ENCODE peak calls at places on chromosomes 4 and X, in six cellular contexts. E, K, B, S, Z and Y are unnamed samples.

GRCh38 chrX:425056-425455 is 38.3 kb upstream of the PPP2R3B start:
- DNase-seq in B (no peak), Z (no peak), E (no peak), K (no peak), S (no peak), Y (no peak)

GRCh38 chr4:76306882-76307669 is 543 bp downstream of the STBD1 start:
- DNase-seq in S (peak), B (peak), Z (peak), K (no peak), E (peak), Y (peak)

GRCh38 chrX:153381684-153382532 is 19.2 kb downstream of the PNMA6E start:
- DNase-seq in E (no peak), B (peak), K (no peak), S (peak), Z (no peak), Y (peak)

GRCh38 chr4:28822163-28822562 is 1898.0 kb upstream of the PCDH7 start:
- DNase-seq in E (no peak), K (no peak), Z (no peak), S (no peak), B (no peak), Y (no peak)

GRCh38 chrX:131762802-131763234 is 218.9 kb downstream of the OR13H1 start:
- DNase-seq in E (peak), K (no peak), Z (peak), B (no peak), S (peak), Y (no peak)

GRCh38 chr4:150986085-150986484 is 29.0 kb downstream of the LRBA start:
- DNase-seq in K (no peak), E (no peak), B (no peak), Z (no peak), S (no peak), Y (no peak)

GRCh38 chr4:15544196-15544730 is 74.6 kb downstream of the CC2D2A start:
- DNase-seq in B (no peak), Z (no peak), K (no peak), S (peak), E (no peak), Y (no peak)

GRCh38 chr4:2932951-2933565 is 30.1 kb downstream of the NOP14 start:
- DNase-seq in K (no peak), S (no peak), B (no peak), E (peak), Z (peak), Y (no peak)

GRCh38 chrX:8607326-8607725 is 124.6 kb downstream of the ANOS1 start:
- DNase-seq in K (no peak), E (no peak), Z (no peak), S (no peak), B (no peak), Y (no peak)

GRCh38 chr4:94489075-94489474 is 37.3 kb downstream of the PDLIM5 start:
- DNase-seq in B (no peak), Z (no peak), S (no peak), E (no peak), K (no peak), Y (no peak)

GRCh38 chr4:8283631-8284121 is 14.1 kb downstream of the HTRA3 start:
- DNase-seq in Z (peak), S (peak), E (no peak), B (no peak), K (no peak), Y (no peak)

GRCh38 chr4:23144707-23145106 is 452.0 kb downstream of the GBA3 start:
- DNase-seq in E (no peak), B (no peak), Z (no peak), K (no peak), S (no peak), Y (no peak)

GRCh38 chrX:105331244-105331643 is 110.8 kb upstream of the TEX13A start:
- DNase-seq in S (no peak), K (no peak), B (no peak), Z (no peak), E (no peak), Y (no peak)

GRCh38 chr4:3646280-3646679 is 114.1 kb upstream of the LRPAP1 start:
- DNase-seq in Z (no peak), K (no peak), B (no peak), S (no peak), E (no peak), Y (no peak)

GRCh38 chr4:144360394-144360793 is 219.9 kb upstream of the GYPA start:
- DNase-seq in B (no peak), K (no peak), S (no peak), E (no peak), Z (no peak), Y (no peak)

GRCh38 chrX:9651737-9652136 is 113.9 kb downstream of the GPR143 start:
- DNase-seq in Z (no peak), S (no peak), E (no peak), K (no peak), B (no peak), Y (no peak)

GRCh38 chr4:47468686-47469365 is 5.3 kb upstream of the COMMD8 start:
- DNase-seq in S (no peak), E (no peak), K (no peak), B (no peak), Z (no peak), Y (no peak)

GRCh38 chr4:68209003-68209402 is 36.5 kb downstream of the TMPRSS11B start:
- DNase-seq in E (no peak), K (no peak), S (no peak), B (no peak), Z (no peak), Y (no peak)

GRCh38 chrX:12241026-12241425 is 102.8 kb downstream of the FRMPD4 start:
- DNase-seq in Z (no peak), S (no peak), K (no peak), E (no peak), B (no peak), Y (no peak)

GRCh38 chr4:152935138-152935537 is 985 bp upstream of the FHDC1 start:
- DNase-seq in Z (no peak), S (peak), K (no peak), B (peak), E (no peak), Y (peak)

GRCh38 chr4:185680617-185681016 is 131.4 kb downstream of the SORBS2 start:
- DNase-seq in K (no peak), Z (no peak), E (no peak), B (no peak), S (no peak), Y (no peak)

GRCh38 chr4:89998350-89999098 is 103.9 kb downstream of the MMRN1 start:
- DNase-seq in S (peak), B (no peak), K (no peak), Z (no peak), E (no peak), Y (no peak)